ENCODE peak calls at places on chromosomes 1 and 21, in four cellular contexts. Z is Peyer's patch, G is fibroblast of lung, D is breast epithelium. T is an unnamed sample.

GRCh38 chr1:7315316-7315715 is 455.8 kb upstream of the VAMP3 start:
- DNase-seq in Z (no peak), G (no peak), D (no peak), T (no peak)

GRCh38 chr21:38958940-38959685 is 153.4 kb downstream of the ETS2 start:
- DNase-seq in Z (peak), G (peak), D (no peak), T (no peak)

GRCh38 chr1:117754061-117754969 is 148.5 kb downstream of the TENT5C start:
- DNase-seq in Z (peak), G (peak), D (no peak), T (peak)

GRCh38 chr1:37602750-37603694 is 7.3 kb upstream of the GNL2 start:
- DNase-seq in Z (peak), G (peak), D (no peak), T (peak)

GRCh38 chr1:76901158-76901767 is 34.0 kb downstream of the ST6GALNAC5 start:
- DNase-seq in Z (no peak), G (peak), D (no peak), T (peak)

GRCh38 chr21:43313221-43313938 is 113.6 kb downstream of the SIK1 start:
- DNase-seq in Z (no peak), G (no peak), D (no peak), T (no peak)

GRCh38 chr1:226644541-226645176 is 94.4 kb downstream of the ITPKB start:
- DNase-seq in Z (no peak), G (peak), D (no peak), T (no peak)

GRCh38 chr21:39809936-39810335 is 57.3 kb upstream of the PCP4 start:
- DNase-seq in Z (no peak), G (no peak), D (no peak), T (no peak)

GRCh38 chr1:223833948-223834347 is 11.8 kb downstream of the TP53BP2 start:
- DNase-seq in Z (no peak), G (no peak), D (no peak), T (no peak)

GRCh38 chr1:98897046-98897445 is 107.6 kb downstream of the PLPPR5 start:
- DNase-seq in Z (no peak), G (no peak), D (no peak), T (no peak)

GRCh38 chr1:39474810-39475209 is 16.6 kb upstream of the BMP8A start:
- DNase-seq in Z (no peak), G (no peak), D (no peak), T (no peak)

GRCh38 chr1:93574511-93574910 is 107.1 kb downstream of the BCAR3 start:
- DNase-seq in Z (no peak), G (no peak), D (no peak), T (no peak)

GRCh38 chr1:220877348-220878095 is 1.7 kb upstream of the HLX start:
- DNase-seq in Z (no peak), G (no peak), D (no peak), T (no peak)

GRCh38 chr1:99644302-99645004 is 1.5 kb upstream of the PALMD start:
- DNase-seq in Z (no peak), G (no peak), D (no peak), T (no peak)

GRCh38 chr1:96475882-96476281 is 245.7 kb upstream of the PTBP2 start:
- DNase-seq in Z (no peak), G (no peak), D (no peak), T (no peak)

GRCh38 chr1:193657552-193657951 is 471.1 kb upstream of the B3GALT2 start:
- DNase-seq in Z (no peak), G (no peak), D (no peak), T (no peak)

GRCh38 chr1:192579319-192579738 is 3.8 kb downstream of the RGS1 start:
- DNase-seq in Z (no peak), G (peak), D (no peak), T (no peak)

GRCh38 chr1:233631810-233632375 is 18.0 kb downstream of the KCNK1 start:
- DNase-seq in Z (no peak), G (no peak), D (no peak), T (no peak)

GRCh38 chr1:116119876-116120275 is 8.7 kb downstream of the MAB21L3 start:
- DNase-seq in Z (no peak), G (no peak), D (no peak), T (no peak)

GRCh38 chr1:63073530-63074306 is 248.6 kb upstream of the FOXD3 start:
- DNase-seq in Z (no peak), G (no peak), D (no peak), T (no peak)

GRCh38 chr1:26081267-26082019 is 14.0 kb upstream of the TRIM63 start:
- DNase-seq in Z (no peak), G (no peak), D (no peak), T (no peak)

GRCh38 chr1:18900303-18900841 is 2.0 kb downstream of the ALDH4A1 start:
- DNase-seq in Z (no peak), G (peak), D (no peak), T (no peak)

GRCh38 chr1:20847619-20848080 is 60.5 kb upstream of the HP1BP3 start:
- DNase-seq in Z (no peak), G (peak), D (no peak), T (no peak)

DNA sequence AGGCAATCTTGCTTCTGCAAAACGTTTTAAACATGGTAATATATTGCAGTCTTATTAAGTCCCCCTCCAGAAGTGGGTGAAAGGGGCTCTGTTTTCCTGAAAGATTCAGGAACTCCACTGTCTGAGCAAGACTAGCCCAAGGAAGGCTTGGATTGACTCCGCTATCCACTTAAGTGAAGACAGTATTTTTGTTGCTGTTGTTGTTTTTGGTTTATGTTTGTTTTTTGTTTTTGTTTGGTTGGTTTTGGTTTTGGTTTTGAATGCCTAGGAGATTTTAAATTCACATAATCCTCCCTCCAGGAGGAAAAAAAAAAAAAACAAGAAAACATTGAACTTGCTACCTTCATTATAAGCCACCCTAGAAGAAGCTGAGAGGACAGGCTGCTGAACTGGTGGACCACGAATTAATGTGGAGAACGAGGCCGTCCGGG is 29.1 kb upstream of the NFIA start:
- DNase-seq in Z (no peak), G (no peak), D (no peak), T (no peak)
- TF ChIP-seq CTCF in Z (no peak), G (no peak), D (no peak), T (no peak)

DNA sequence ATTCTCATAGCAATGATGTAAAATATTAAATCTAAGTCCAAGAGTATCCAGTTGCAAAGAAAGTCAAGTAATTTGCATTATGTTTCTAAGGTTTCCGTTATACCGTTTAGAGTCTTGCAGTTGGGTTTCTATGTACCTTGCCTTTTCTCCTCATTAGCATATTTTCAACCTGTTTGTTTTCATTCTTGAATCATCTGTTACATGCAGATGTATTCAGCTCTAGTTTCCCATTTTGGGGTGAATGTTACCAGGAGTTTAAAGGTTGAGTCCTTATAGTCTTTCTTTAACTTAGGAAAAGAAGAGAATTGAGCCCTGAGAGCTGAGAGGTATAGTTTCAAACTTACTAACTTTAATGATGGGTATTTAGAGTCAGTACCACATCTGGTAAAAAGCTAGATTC is 139.9 kb downstream of the NFIA start:
- DNase-seq in Z (no peak), G (no peak), D (no peak), T (no peak)
- H3K27ac ChIP-seq in Z (no peak), G (no peak), D (peak), T (no peak)

GRCh38 chr1:59699227-59699847 is 115.4 kb upstream of the HOOK1 start:
- DNase-seq in Z (peak), G (peak), D (no peak), T (no peak)

GRCh38 chr1:59697138-59697811 is 117.5 kb upstream of the HOOK1 start:
- DNase-seq in Z (no peak), G (peak), D (no peak), T (peak)

GRCh38 chr1:59701376-59701775 is 113.4 kb upstream of the HOOK1 start:
- DNase-seq in Z (no peak), G (peak), D (no peak), T (no peak)

GRCh38 chr1:59696421-59697115 is 118.2 kb upstream of the HOOK1 start:
- DNase-seq in Z (no peak), G (no peak), D (no peak), T (no peak)

GRCh38 chr1:59698386-59698785 is 116.4 kb upstream of the HOOK1 start:
- DNase-seq in Z (no peak), G (no peak), D (no peak), T (no peak)
- H3K4me3 ChIP-seq in Z (no peak), G (no peak), D (no peak), T (no peak)

DNA sequence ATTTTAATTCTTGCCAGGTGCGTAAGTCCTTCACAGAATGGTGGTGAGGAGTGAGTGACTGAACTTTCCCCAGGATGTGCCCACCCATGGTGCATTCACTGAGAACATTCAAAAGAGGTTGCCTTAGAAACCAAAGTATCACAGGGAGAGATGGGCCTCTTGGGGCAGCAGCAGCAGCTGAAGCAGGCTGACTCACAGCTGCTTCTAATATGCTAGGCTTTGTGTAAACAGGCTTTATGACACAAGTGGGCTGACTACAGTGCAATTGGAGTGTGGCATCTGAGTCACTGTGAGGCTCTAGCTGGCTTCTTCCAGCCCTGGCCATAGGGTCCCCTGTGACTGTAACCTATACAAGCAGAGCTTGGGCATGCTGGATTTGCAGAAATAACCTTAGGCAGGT is 12.6 kb downstream of the PIGP start:
- DNase-seq in Z (peak), G (peak), D (no peak), T (no peak)
- TF ChIP-seq CTCF in Z (no peak), G (peak), D (no peak), T (no peak)

GRCh38 chr1:206541236-206541833 is 34.0 kb downstream of the RASSF5 start:
- DNase-seq in Z (no peak), G (no peak), D (no peak), T (no peak)

GRCh38 chr1:206537141-206537540 is 29.8 kb downstream of the RASSF5 start:
- DNase-seq in Z (no peak), G (no peak), D (no peak), T (no peak)

GRCh38 chr1:206538086-206538781 is 30.9 kb downstream of the RASSF5 start:
- DNase-seq in Z (no peak), G (no peak), D (no peak), T (no peak)

GRCh38 chr1:206540044-206540758 is 32.9 kb downstream of the RASSF5 start:
- DNase-seq in Z (peak), G (no peak), D (peak), T (no peak)

DNA sequence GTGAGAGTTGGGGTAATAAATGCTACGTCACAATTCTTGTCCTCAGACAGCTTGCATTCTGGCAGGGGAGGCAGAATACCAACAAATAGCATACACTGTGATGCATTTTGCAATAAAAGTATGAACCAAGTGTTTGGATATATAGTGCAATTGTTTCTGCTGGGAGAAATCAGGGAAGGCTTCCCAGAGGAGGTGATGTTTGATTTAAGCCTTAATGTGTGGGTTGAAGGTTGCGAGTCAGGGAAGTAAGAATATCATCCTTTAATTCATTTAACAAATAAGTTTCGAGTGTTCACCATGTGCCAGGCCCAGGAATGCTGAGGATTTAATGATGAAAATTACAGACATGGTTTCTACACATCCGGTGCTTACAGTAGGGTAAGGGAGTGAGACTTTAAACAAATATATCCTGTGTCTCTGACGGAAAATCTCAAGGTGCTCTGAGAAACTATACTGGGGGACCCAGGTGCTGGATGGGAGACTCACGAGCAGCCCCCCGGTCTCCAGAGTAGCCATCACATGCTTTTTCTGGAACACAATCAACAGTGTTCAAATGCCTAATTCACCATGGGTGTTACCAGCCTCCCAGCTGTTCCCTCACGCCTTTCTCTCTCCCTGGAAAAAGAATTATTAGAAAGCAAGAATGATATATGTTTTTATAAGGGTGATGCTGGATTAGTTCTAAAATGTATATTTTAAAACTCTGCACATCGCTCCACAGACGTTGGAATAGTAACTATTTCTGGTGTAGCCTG is 31.7 kb downstream of the RASSF5 start:
- DNase-seq in Z (no peak), G (no peak), D (no peak), T (no peak)
- H3K27ac ChIP-seq in Z (no peak), G (no peak), D (peak), T (no peak)